ENCODE peak calls at places on chromosomes 13 and 19, in ten cellular contexts. G is A549; N is epithelial cell of esophagus; P is cardiac muscle cell; H is HFFc6; J is fibroblast of villous mesenchyme; C is kidney epithelial cell; X is HFF-Myc; F is Caco-2; S is CD4-positive, alpha-beta T cell. E is an unnamed sample.

GRCh38 chr19:30648321-30648720 is 276.1 kb downstream of the ZNF536 start:
- DNase-seq in S (no peak), C (no peak), F (no peak), X (no peak), G (no peak), H (no peak), P (no peak), J (no peak), N (no peak), E (no peak)

GRCh38 chr19:35213678-35214632 is 14.6 kb downstream of the FAM187B start:
- DNase-seq in N (peak), S (peak), H (peak), J (peak), C (no peak), F (no peak), G (peak), P (no peak), X (peak), E (peak)

GRCh38 chr19:40756502-40757110 is 5.6 kb downstream of the SNRPA start:
- DNase-seq in P (no peak), C (no peak), F (no peak), S (no peak), J (no peak), X (no peak), H (no peak), N (peak), G (no peak), E (no peak)

GRCh38 chr19:10550336-10550735 is 6.6 kb downstream of the ATG4D start:
- DNase-seq in F (no peak), P (no peak), X (no peak), H (no peak), G (no peak), N (no peak), J (no peak), S (no peak), C (no peak), E (no peak)

GRCh38 chr13:110562696-110563462 is 1.4 kb upstream of the RAB20 start:
- DNase-seq in H (no peak), P (no peak), C (no peak), X (no peak), F (no peak), J (no peak), N (no peak), G (no peak), S (no peak), E (no peak)

GRCh38 chr19:50928841-50929240 is 17.6 kb upstream of the KLK4 start:
- DNase-seq in X (no peak), G (peak), F (no peak), P (no peak), H (no peak), J (no peak), S (no peak), C (no peak), N (no peak), E (no peak)

GRCh38 chr19:19345970-19346369 is 25.3 kb downstream of the MAU2 start:
- DNase-seq in P (no peak), J (no peak), S (no peak), G (no peak), N (no peak), C (no peak), H (no peak), X (no peak), F (no peak), E (no peak)

GRCh38 chr19:33997690-33998089 is 174.6 kb upstream of the LSM14A start:
- DNase-seq in F (no peak), H (no peak), G (no peak), J (no peak), X (no peak), N (no peak), P (no peak), C (no peak), S (no peak), E (no peak)

GRCh38 chr19:14686411-14686810 is 3.4 kb upstream of the ZNF333 start:
- DNase-seq in H (peak), C (no peak), F (peak), J (peak), G (peak), N (peak), X (no peak), S (peak), P (peak), E (peak)

GRCh38 chr13:75621147-75621546 is 15.0 kb upstream of the LMO7 start:
- DNase-seq in J (peak), P (no peak), G (no peak), N (no peak), X (no peak), F (no peak), H (peak), S (no peak), C (no peak), E (no peak)

GRCh38 chr13:91719033-91719432 is 320.6 kb downstream of the GPC5 start:
- DNase-seq in J (no peak), C (peak), P (no peak), H (no peak), X (no peak), S (no peak), F (no peak), N (peak), G (peak), E (peak)

GRCh38 chr13:51269039-51269438 is 46.8 kb downstream of the FAM124A start:
- DNase-seq in X (peak), G (no peak), N (no peak), C (no peak), S (no peak), H (peak), J (peak), F (no peak), P (no peak), E (no peak)

GRCh38 chr13:112103971-112104872 is 37.3 kb downstream of the SOX1 start:
- DNase-seq in H (no peak), G (no peak), X (no peak), N (no peak), C (no peak), J (no peak), S (no peak), P (peak), F (no peak), E (no peak)

GRCh38 chr13:67048084-67048792 is 181.9 kb downstream of the PCDH9 start:
- DNase-seq in G (no peak), F (no peak), N (peak), X (peak), J (peak), P (no peak), C (peak), S (no peak), H (no peak), E (no peak)

GRCh38 chr13:41565221-41565620 is 107.9 kb downstream of the RGCC start:
- DNase-seq in S (no peak), H (peak), P (no peak), F (no peak), N (peak), C (peak), G (no peak), X (no peak), J (peak), E (no peak)

GRCh38 chr19:50478901-50479715 is 2.5 kb upstream of the GARIN5A start:
- DNase-seq in C (no peak), X (no peak), J (peak), P (peak), F (peak), H (no peak), N (peak), G (peak), S (no peak), E (peak)

GRCh38 chr13:34765446-34766180 is 176.5 kb upstream of the NBEA start:
- DNase-seq in N (no peak), G (no peak), C (no peak), J (no peak), F (no peak), X (no peak), P (no peak), H (no peak), S (no peak), E (no peak)

GRCh38 chr13:75803982-75804381 is 167.9 kb downstream of the LMO7 start:
- DNase-seq in C (no peak), N (no peak), P (peak), F (no peak), S (no peak), G (no peak), J (no peak), H (no peak), X (no peak), E (no peak)

GRCh38 chr13:110023729-110024645 is 237.6 kb upstream of the IRS2 start:
- DNase-seq in X (no peak), S (no peak), C (no peak), J (peak), N (no peak), F (no peak), H (no peak), G (no peak), P (peak), E (no peak)

GRCh38 chr19:16175954-16176353 is 2.6 kb upstream of the CIB3 start:
- DNase-seq in J (no peak), S (no peak), P (no peak), C (no peak), G (no peak), X (no peak), N (no peak), F (no peak), H (no peak), E (no peak)

GRCh38 chr19:55601127-55601526 is 1.0 kb downstream of the ZNF524 start:
- DNase-seq in H (no peak), P (no peak), G (no peak), S (no peak), J (no peak), N (peak), F (no peak), X (no peak), C (no peak), E (no peak)

GRCh38 chr13:105702441-105702840 is 833.0 kb downstream of the EFNB2 start:
- DNase-seq in N (no peak), X (no peak), G (no peak), H (no peak), S (no peak), C (no peak), F (peak), P (no peak), J (no peak), E (no peak)

GRCh38 chr19:21824679-21825078 is 11.3 kb downstream of the ZNF43 start:
- DNase-seq in F (no peak), H (no peak), C (no peak), S (no peak), X (no peak), G (peak), J (peak), N (no peak), P (no peak), E (no peak)

GRCh38 chr19:34459614-34460013 is 21.9 kb upstream of the WTIP start:
- DNase-seq in S (no peak), N (peak), C (no peak), J (no peak), P (no peak), F (peak), G (no peak), X (no peak), H (no peak), E (no peak)

DNA sequence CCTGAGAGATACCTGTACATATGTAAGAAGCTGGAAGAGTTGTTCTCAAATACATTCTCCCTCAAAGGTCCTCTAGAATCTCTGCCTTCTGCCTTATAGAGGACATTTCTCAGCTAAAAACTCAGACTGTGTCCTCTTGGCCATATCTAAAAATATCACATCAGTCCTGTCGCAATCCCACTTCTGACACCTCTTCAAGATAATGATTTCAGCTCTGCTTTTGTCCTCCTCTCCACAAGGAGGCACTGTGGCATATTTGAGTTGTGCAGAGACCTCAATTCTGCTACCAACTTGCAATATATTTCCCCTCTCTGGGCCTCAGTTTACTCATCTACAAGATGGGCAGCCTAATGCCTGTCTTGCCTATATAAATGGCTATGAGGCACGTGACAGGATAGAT is 16.6 kb downstream of the ADAMTS10 start:
- DNase-seq in S (no peak), H (no peak), G (peak), F (no peak), J (no peak), C (no peak), X (no peak), N (no peak), P (no peak), E (no peak)
- TF ChIP-seq CTCF in S (no peak), H (peak), G (peak), F (peak), J (peak), C (no peak), X (no peak), N (no peak), P (peak), E (peak)

GRCh38 chr19:46456930-46457329 is 14.4 kb downstream of the PNMA8A start:
- DNase-seq in S (no peak), H (no peak), X (no peak), G (no peak), P (no peak), J (no peak), F (no peak), C (no peak), N (no peak), E (no peak)
- TF ChIP-seq CTCF in S (no peak), H (no peak), X (no peak), G (no peak), P (no peak), J (no peak), F (no peak), C (no peak), N (no peak), E (no peak)

GRCh38 chr19:46625731-46626130 is 842 bp upstream of the PTGIR start:
- DNase-seq in G (no peak), S (no peak), F (no peak), C (no peak), P (no peak), J (no peak), X (no peak), H (no peak), N (no peak), E (no peak)

GRCh38 chr19:46626441-46626840 is 1.6 kb upstream of the PTGIR start:
- DNase-seq in N (no peak), X (no peak), J (no peak), S (no peak), H (no peak), G (no peak), P (no peak), C (no peak), F (no peak), E (no peak)

GRCh38 chr19:46622118-46622446 is 2.8 kb downstream of the PTGIR start:
- DNase-seq in S (no peak), X (no peak), J (no peak), N (no peak), F (no peak), C (no peak), P (no peak), G (no peak), H (no peak), E (no peak)

GRCh38 chr19:46623915-46624502 is 880 bp downstream of the PTGIR start:
- DNase-seq in S (no peak), F (no peak), C (no peak), X (no peak), H (no peak), G (no peak), J (no peak), N (no peak), P (no peak), E (no peak)

GRCh38 chr19:46624958-46625661 is at the start of gene PTGIR:
- DNase-seq in X (peak), S (no peak), P (no peak), G (no peak), J (peak), F (no peak), C (no peak), N (peak), H (peak), E (no peak)
- TF ChIP-seq CTCF in X (peak), S (no peak), P (no peak), G (no peak), J (peak), F (no peak), C (no peak), N (no peak), H (peak), E (peak)

GRCh38 chr19:43786665-43787064 is 5.9 kb upstream of the KCNN4 start:
- DNase-seq in H (no peak), G (no peak), S (no peak), P (no peak), N (no peak), F (no peak), C (no peak), X (no peak), J (no peak), E (no peak)
- TF ChIP-seq CTCF in H (no peak), G (no peak), S (no peak), P (no peak), N (no peak), F (no peak), C (no peak), X (no peak), J (no peak), E (no peak)

GRCh38 chr13:101150998-101151397 is 265.3 kb downstream of the NALCN start:
- DNase-seq in X (no peak), P (peak), C (no peak), F (no peak), G (no peak), H (peak), N (no peak), J (peak), S (no peak), E (no peak)

GRCh38 chr13:101152184-101152583 is 264.1 kb downstream of the NALCN start:
- DNase-seq in C (no peak), P (peak), S (no peak), H (no peak), N (no peak), F (no peak), X (no peak), G (no peak), J (peak), E (no peak)

GRCh38 chr13:101157261-101157660 is 259.0 kb downstream of the NALCN start:
- DNase-seq in H (no peak), X (no peak), S (no peak), C (peak), N (peak), F (no peak), P (no peak), G (no peak), J (no peak), E (no peak)

DNA sequence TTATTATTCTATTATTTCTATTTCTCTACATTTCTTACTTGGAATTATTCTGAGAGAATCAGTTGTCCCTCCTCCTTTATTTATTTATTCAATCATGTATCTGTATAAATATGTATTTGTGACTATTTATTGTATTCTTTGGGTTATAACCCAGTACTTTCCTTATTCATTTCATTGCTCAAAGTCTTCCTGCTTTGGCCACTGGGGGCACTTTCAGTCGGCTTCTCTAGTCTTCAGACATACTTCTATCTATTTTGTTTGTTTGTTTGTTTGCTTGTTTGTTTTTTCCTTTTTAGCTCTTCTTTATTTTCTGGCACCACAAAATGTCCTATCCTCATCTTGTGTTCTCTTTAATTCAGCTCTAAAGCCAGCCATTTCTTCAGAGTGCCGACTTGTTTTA is 260.4 kb downstream of the NALCN start:
- DNase-seq in S (no peak), N (peak), X (no peak), C (no peak), J (no peak), H (no peak), P (no peak), F (no peak), G (no peak), E (no peak)
- TF ChIP-seq CTCF in S (no peak), N (peak), X (peak), C (peak), J (peak), H (peak), P (peak), F (peak), G (peak), E (peak)

DNA sequence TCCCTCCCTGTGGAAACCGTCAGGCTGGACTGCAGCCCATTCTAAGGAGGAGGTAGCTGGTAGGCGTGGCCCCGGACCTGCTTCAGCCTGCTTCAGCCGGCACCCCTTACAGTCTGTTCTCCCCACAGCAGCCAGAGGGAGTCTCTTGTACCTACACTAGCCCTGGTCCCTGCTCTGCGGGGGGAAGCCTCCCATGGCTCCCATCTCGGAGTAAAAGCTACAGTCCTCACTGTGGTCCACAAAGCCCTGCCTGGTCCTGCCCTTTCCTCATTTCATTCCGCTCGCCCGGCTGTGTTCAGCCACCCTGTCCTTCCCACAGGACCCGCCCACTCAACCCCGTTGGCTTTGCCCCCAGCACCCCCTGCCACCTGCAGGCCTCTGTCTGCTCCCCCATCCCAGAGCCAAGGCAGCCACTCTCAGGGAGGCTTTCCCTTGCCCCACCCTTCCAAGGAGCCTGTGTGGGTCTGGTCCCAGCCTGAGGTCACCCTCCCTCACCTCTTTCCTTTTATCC is 1.3 kb downstream of the PGLYRP1 start:
- DNase-seq in S (no peak), N (peak), C (no peak), G (peak), X (no peak), J (no peak), H (no peak), P (no peak), F (peak), E (no peak)
- TF ChIP-seq CTCF in S (no peak), N (peak), C (no peak), G (no peak), X (no peak), J (no peak), H (no peak), P (no peak), F (no peak), E (no peak)

DNA sequence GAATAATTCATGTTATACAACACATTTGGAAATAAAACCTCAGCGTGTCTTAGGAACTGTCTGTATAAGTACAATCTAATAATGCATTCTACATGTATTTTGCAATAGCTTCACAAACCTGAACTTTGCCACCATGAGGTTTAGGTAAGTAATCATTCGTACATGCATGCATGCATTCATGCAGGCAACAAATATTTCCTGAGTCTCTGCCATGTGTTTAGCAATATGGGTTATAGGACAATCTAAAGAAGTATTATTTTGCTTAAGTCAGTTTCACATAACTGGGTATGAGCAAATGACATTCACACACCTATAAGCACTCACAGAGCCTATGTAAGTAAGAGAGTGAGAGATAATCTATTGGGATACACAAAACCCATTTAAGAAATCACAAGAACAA is 61.9 kb downstream of the EPSTI1 start:
- DNase-seq in S (no peak), G (no peak), H (no peak), P (no peak), X (no peak), F (no peak), N (no peak), J (no peak), C (no peak), E (no peak)
- TF ChIP-seq CTCF in S (no peak), G (no peak), H (no peak), P (no peak), X (no peak), F (no peak), N (no peak), J (no peak), C (no peak), E (no peak)

GRCh38 chr19:54379187-54379678 is 14.5 kb upstream of the LAIR1 start:
- DNase-seq in H (no peak), S (no peak), N (no peak), F (no peak), P (no peak), X (no peak), J (no peak), G (no peak), C (no peak), E (no peak)
- TF ChIP-seq CTCF in H (no peak), S (no peak), N (no peak), F (no peak), P (no peak), X (no peak), J (no peak), G (no peak), C (no peak), E (no peak)